ENCODE peak calls at places on chromosomes 6 and 20, in eight cellular contexts. K is H1, N is HCT116, U is spleen, V is GM12878, S is Panc1, T is stomach, X is transverse colon. J is an unnamed sample. For H3K36me3 and H3K27me3, the result is how much of the 10 kb centered on the place peaks cover.

GRCh38 chr20:13220194-13220856 is 749 bp upstream of the ISM1 start:
- DNase-seq in K (peak), N (no peak), U (peak), V (no peak), S (no peak), T (peak), X (peak), J (peak)

GRCh38 chr6:36381502-36382389 is 5.7 kb downstream of the ETV7 start:
- DNase-seq in K (no peak), N (no peak), U (no peak), V (peak), S (no peak), T (no peak), X (no peak), J (no peak)

GRCh38 chr6:111353914-111354464 is 129.0 kb downstream of the REV3L start:
- DNase-seq in K (no peak), N (no peak), U (no peak), V (no peak), S (no peak), T (no peak), X (no peak), J (no peak)

GRCh38 chr6:113820751-113821150 is 36.4 kb upstream of the MARCKS start:
- DNase-seq in K (no peak), N (no peak), U (no peak), V (no peak), S (no peak), T (no peak), X (no peak), J (no peak)

GRCh38 chr20:48349673-48350072 is 478.1 kb downstream of the PREX1 start:
- DNase-seq in K (no peak), N (no peak), U (no peak), V (no peak), S (no peak), T (no peak), X (no peak), J (no peak)

GRCh38 chr6:140909620-140910019 is 1223.1 kb upstream of the GJE1 start:
- DNase-seq in K (no peak), N (no peak), U (no peak), V (no peak), S (no peak), T (no peak), X (no peak), J (no peak)

GRCh38 chr20:21147593-21147992 is 21.7 kb downstream of the KIZ start:
- DNase-seq in K (no peak), N (no peak), U (no peak), V (no peak), S (no peak), T (no peak), X (no peak), J (no peak)

GRCh38 chr20:24149881-24150307 is 161.3 kb upstream of the GGTLC1 start:
- DNase-seq in K (no peak), N (no peak), U (no peak), V (no peak), S (no peak), T (no peak), X (no peak), J (no peak)

GRCh38 chr20:13858496-13859270 is 73.9 kb downstream of the NDUFAF5 start:
- DNase-seq in K (no peak), N (no peak), U (no peak), V (no peak), S (no peak), T (no peak), X (no peak), J (no peak)

GRCh38 chr6:84926756-84927155 is 162.4 kb upstream of the TBX18 start:
- DNase-seq in K (no peak), N (no peak), U (no peak), V (no peak), S (no peak), T (no peak), X (no peak), J (no peak)

GRCh38 chr6:47653706-47654105 is 44.7 kb upstream of the ADGRF4 start:
- DNase-seq in K (no peak), N (no peak), U (no peak), V (no peak), S (no peak), T (no peak), X (peak), J (no peak)

GRCh38 chr20:15700147-15700765 is 873.0 kb downstream of the KIF16B start:
- DNase-seq in K (no peak), N (no peak), U (no peak), V (no peak), S (no peak), T (no peak), X (no peak), J (no peak)

GRCh38 chr6:5659467-5659866 is 347.3 kb downstream of the NRN1 start:
- DNase-seq in K (no peak), N (no peak), U (no peak), V (no peak), S (no peak), T (no peak), X (no peak), J (no peak)

GRCh38 chr6:73516712-73517489 is 3.9 kb downstream of the EEF1A1 start:
- DNase-seq in K (no peak), N (no peak), U (no peak), V (no peak), S (no peak), T (no peak), X (no peak), J (no peak)
- H3K36me3 ChIP-seq in K (half or more), N (under half), U (under half), V (under half), S (under half), T (half or more), X (under half), J (under half)

DNA sequence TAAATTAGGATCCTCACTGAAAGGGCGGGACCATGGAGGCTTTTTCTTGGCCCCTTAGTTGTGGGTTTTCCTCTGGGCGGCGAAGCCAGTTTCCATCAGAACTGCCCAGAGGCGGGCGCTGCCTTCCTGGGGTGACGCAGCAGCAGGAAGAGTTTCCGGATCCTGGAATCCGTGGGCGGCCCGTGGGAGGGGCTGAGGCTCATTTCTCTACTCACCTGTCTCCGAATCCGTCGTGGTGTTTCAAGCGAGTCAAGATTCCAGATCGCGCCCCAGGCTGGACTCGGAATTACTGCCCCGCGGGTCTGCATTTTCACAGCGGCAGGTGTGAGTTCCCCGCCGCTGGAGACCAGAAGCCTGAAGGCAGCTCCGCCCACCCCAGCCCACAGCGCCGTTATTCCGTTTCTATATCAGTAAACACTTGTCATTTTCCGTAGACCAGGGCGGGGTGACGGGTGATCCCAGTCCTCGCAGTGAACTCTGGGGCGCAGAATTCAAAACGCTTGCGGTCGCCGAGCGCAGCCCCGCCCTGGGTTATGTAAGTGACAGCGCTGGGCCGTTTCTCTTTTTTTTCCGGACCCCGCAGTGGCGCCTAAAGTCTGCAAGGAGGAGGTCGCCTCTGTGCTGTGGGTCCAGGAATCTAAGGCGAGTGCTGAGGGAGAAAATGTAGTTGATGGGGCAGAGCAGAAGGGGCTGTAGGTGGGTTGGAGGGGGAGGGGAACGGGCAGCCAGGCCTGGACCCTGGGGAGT is 27.2 kb upstream of the POU5F1 start:
- DNase-seq in K (no peak), N (peak), U (peak), V (peak), S (peak), T (peak), X (peak), J (peak)
- TF ChIP-seq POLR2AphosphoS5 in K (no peak), N (peak), U (peak), V (peak), S (peak), T (peak), X (peak), J (peak)

DNA sequence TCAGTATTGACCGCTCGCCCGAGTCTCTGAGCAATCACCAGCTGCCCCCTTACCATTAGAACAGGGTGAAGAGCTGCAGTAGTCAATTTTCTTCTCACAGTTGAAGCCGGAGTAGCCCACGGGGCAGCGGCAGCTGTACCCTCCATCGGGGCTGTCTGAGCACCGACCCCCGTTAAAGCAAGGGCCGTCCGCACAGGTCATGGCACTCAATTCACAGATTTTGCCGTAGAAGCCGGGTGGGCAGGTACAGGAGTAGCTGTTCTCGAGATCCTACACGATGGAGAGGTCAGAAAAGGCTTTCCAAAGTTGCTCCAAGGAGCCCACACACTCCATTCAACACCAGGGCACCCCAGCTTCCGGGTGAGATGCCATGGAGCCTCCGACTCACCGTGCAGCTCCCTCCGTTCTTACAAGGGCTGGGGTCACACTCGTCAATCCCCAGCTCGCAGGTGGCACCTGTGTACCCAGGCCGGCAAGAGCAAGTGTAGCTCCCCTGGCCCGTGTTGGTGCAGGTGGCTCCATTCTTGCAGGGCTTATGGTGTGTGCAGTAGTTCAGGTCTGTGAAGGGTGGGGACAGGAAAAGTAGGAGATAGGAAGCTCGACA is 5.9 kb downstream of the DLL1 start:
- DNase-seq in K (no peak), N (no peak), U (peak), V (no peak), S (no peak), T (peak), X (no peak), J (peak)
- H3K27me3 ChIP-seq in K (half or more), N (under half), U (under half), V (under half), S (under half), T (under half), X (under half), J (under half)

GRCh38 chr20:5552154-5552553 is 198.0 kb upstream of the SHLD1 start:
- DNase-seq in K (no peak), N (no peak), U (no peak), V (no peak), S (no peak), T (no peak), X (no peak), J (no peak)
- H3K36me3 ChIP-seq in K (under half), N (under half), U (half or more), V (under half), S (under half), T (half or more), X (under half), J (under half)

GRCh38 chr6:42929088-42929927 is at the start of gene CNPY3:
- DNase-seq in K (peak), N (peak), U (peak), V (peak), S (peak), T (peak), X (peak), J (peak)
- TF ChIP-seq POLR2AphosphoS5 in K (peak), N (peak), U (peak), V (peak), S (peak), T (no peak), X (peak), J (peak)